ENCODE peak calls at places on chromosomes 6 and 20, in five cellular contexts. One of them, this sample, is unnamed.
A peak's percentile ranks its signal among the peaks of the same experiment; 100 is the strongest.

GRCh38 chr6:129698430-129698829 is 11.5 kb downstream of the ARHGAP18 start:
- DNase-seq in GM20000: no peak
- DNase-seq in GM04504: no peak
- DNase-seq in activated naive CD4-positive, alpha-beta T cell treated with anti-CD3 and anti-CD28 coated beads, Interleukin-2, amount 10 ng/mL, durations not matched to agents 7 days and 5 days: no peak
- DNase-seq in activated CD4-positive, alpha-beta T cell treated with anti-CD3 and anti-CD28 coated beads for 48 hours: no peak
- DNase-seq in this sample: no peak

GRCh38 chr20:1538655-1539054 is 18.9 kb downstream of the SIRPD start:
- DNase-seq in GM04504: no peak
- DNase-seq in GM20000: no peak
- DNase-seq in activated CD4-positive, alpha-beta T cell treated with anti-CD3 and anti-CD28 coated beads for 48 hours: no peak
- DNase-seq in activated naive CD4-positive, alpha-beta T cell treated with anti-CD3 and anti-CD28 coated beads, Interleukin-2, amount 10 ng/mL, durations not matched to agents 7 days and 5 days: no peak
- DNase-seq in this sample: no peak

GRCh38 chr6:21098744-21099143 is 494.8 kb upstream of the SOX4 start:
- DNase-seq in activated naive CD4-positive, alpha-beta T cell treated with anti-CD3 and anti-CD28 coated beads, Interleukin-2, amount 10 ng/mL, durations not matched to agents 7 days and 5 days: no peak
- DNase-seq in GM04504: no peak
- DNase-seq in activated CD4-positive, alpha-beta T cell treated with anti-CD3 and anti-CD28 coated beads for 48 hours: no peak
- DNase-seq in GM20000: no peak
- DNase-seq in this sample: no peak

GRCh38 chr6:113281014-113281810 is 575.9 kb upstream of the MARCKS start:
- DNase-seq in activated naive CD4-positive, alpha-beta T cell treated with anti-CD3 and anti-CD28 coated beads, Interleukin-2, amount 10 ng/mL, durations not matched to agents 7 days and 5 days: no peak
- DNase-seq in activated CD4-positive, alpha-beta T cell treated with anti-CD3 and anti-CD28 coated beads for 48 hours: no peak
- DNase-seq in GM20000: no peak
- DNase-seq in GM04504: no peak
- DNase-seq in this sample: no peak

GRCh38 chr20:47456952-47457724 is 44.5 kb upstream of the NCOA3 start:
- DNase-seq in activated naive CD4-positive, alpha-beta T cell treated with anti-CD3 and anti-CD28 coated beads, Interleukin-2, amount 10 ng/mL, durations not matched to agents 7 days and 5 days: no peak
- DNase-seq in GM04504: peak; percentile 48
- DNase-seq in GM20000: no peak
- DNase-seq in activated CD4-positive, alpha-beta T cell treated with anti-CD3 and anti-CD28 coated beads for 48 hours: peak; percentile 43
- DNase-seq in this sample: no peak

GRCh38 chr20:39853664-39854063 is 835.4 kb downstream of the MAFB start:
- DNase-seq in GM20000: peak; percentile 18
- DNase-seq in activated naive CD4-positive, alpha-beta T cell treated with anti-CD3 and anti-CD28 coated beads, Interleukin-2, amount 10 ng/mL, durations not matched to agents 7 days and 5 days: no peak
- DNase-seq in GM04504: peak; percentile 50
- DNase-seq in activated CD4-positive, alpha-beta T cell treated with anti-CD3 and anti-CD28 coated beads for 48 hours: no peak
- DNase-seq in this sample: no peak

GRCh38 chr20:23666698-23667097 is 22.1 kb downstream of the CST4 start:
- DNase-seq in GM20000: no peak
- DNase-seq in activated CD4-positive, alpha-beta T cell treated with anti-CD3 and anti-CD28 coated beads for 48 hours: no peak
- DNase-seq in GM04504: no peak
- DNase-seq in activated naive CD4-positive, alpha-beta T cell treated with anti-CD3 and anti-CD28 coated beads, Interleukin-2, amount 10 ng/mL, durations not matched to agents 7 days and 5 days: no peak
- DNase-seq in this sample: no peak

GRCh38 chr20:46757754-46758678 is 48.6 kb downstream of the SLC2A10 start:
- DNase-seq in activated CD4-positive, alpha-beta T cell treated with anti-CD3 and anti-CD28 coated beads for 48 hours: peak; percentile 71
- DNase-seq in activated naive CD4-positive, alpha-beta T cell treated with anti-CD3 and anti-CD28 coated beads, Interleukin-2, amount 10 ng/mL, durations not matched to agents 7 days and 5 days: peak; percentile 73
- DNase-seq in GM04504: no peak
- DNase-seq in GM20000: peak; percentile 73
- DNase-seq in this sample: peak; percentile 64

GRCh38 chr20:3514012-3514642 is 43.3 kb downstream of the ATRN start:
- DNase-seq in GM20000: no peak
- DNase-seq in GM04504: no peak
- DNase-seq in activated CD4-positive, alpha-beta T cell treated with anti-CD3 and anti-CD28 coated beads for 48 hours: no peak
- DNase-seq in activated naive CD4-positive, alpha-beta T cell treated with anti-CD3 and anti-CD28 coated beads, Interleukin-2, amount 10 ng/mL, durations not matched to agents 7 days and 5 days: no peak
- DNase-seq in this sample: no peak

GRCh38 chr20:956330-956951 is 40.3 kb upstream of the ANGPT4 start:
- DNase-seq in activated CD4-positive, alpha-beta T cell treated with anti-CD3 and anti-CD28 coated beads for 48 hours: peak; percentile 81
- DNase-seq in GM20000: peak; percentile 84
- DNase-seq in activated naive CD4-positive, alpha-beta T cell treated with anti-CD3 and anti-CD28 coated beads, Interleukin-2, amount 10 ng/mL, durations not matched to agents 7 days and 5 days: peak; percentile 80
- DNase-seq in GM04504: peak; percentile 3
- DNase-seq in this sample: peak; percentile 57

GRCh38 chr20:18101125-18101820 is 36.4 kb upstream of the KAT14 start:
- DNase-seq in activated naive CD4-positive, alpha-beta T cell treated with anti-CD3 and anti-CD28 coated beads, Interleukin-2, amount 10 ng/mL, durations not matched to agents 7 days and 5 days: no peak
- DNase-seq in GM04504: no peak
- DNase-seq in activated CD4-positive, alpha-beta T cell treated with anti-CD3 and anti-CD28 coated beads for 48 hours: no peak
- DNase-seq in GM20000: no peak
- DNase-seq in this sample: no peak

GRCh38 chr6:33744895-33745546 is 1.7 kb downstream of the IP6K3 start:
- DNase-seq in GM04504: no peak
- DNase-seq in activated naive CD4-positive, alpha-beta T cell treated with anti-CD3 and anti-CD28 coated beads, Interleukin-2, amount 10 ng/mL, durations not matched to agents 7 days and 5 days: no peak
- DNase-seq in activated CD4-positive, alpha-beta T cell treated with anti-CD3 and anti-CD28 coated beads for 48 hours: no peak
- DNase-seq in GM20000: no peak
- DNase-seq in this sample: no peak

GRCh38 chr6:139588076-139588639 is 213.7 kb upstream of the CITED2 start:
- DNase-seq in GM20000: no peak
- DNase-seq in activated CD4-positive, alpha-beta T cell treated with anti-CD3 and anti-CD28 coated beads for 48 hours: no peak
- DNase-seq in GM04504: no peak
- DNase-seq in activated naive CD4-positive, alpha-beta T cell treated with anti-CD3 and anti-CD28 coated beads, Interleukin-2, amount 10 ng/mL, durations not matched to agents 7 days and 5 days: no peak
- DNase-seq in this sample: no peak

GRCh38 chr6:19587238-19587942 is 249.8 kb upstream of the ID4 start:
- DNase-seq in GM04504: no peak
- DNase-seq in activated naive CD4-positive, alpha-beta T cell treated with anti-CD3 and anti-CD28 coated beads, Interleukin-2, amount 10 ng/mL, durations not matched to agents 7 days and 5 days: no peak
- DNase-seq in GM20000: no peak
- DNase-seq in activated CD4-positive, alpha-beta T cell treated with anti-CD3 and anti-CD28 coated beads for 48 hours: no peak
- DNase-seq in this sample: no peak

GRCh38 chr6:56347526-56347925 is 100.1 kb upstream of the COL21A1 start:
- DNase-seq in activated CD4-positive, alpha-beta T cell treated with anti-CD3 and anti-CD28 coated beads for 48 hours: no peak
- DNase-seq in activated naive CD4-positive, alpha-beta T cell treated with anti-CD3 and anti-CD28 coated beads, Interleukin-2, amount 10 ng/mL, durations not matched to agents 7 days and 5 days: no peak
- DNase-seq in GM20000: no peak
- DNase-seq in GM04504: no peak
- DNase-seq in this sample: no peak

GRCh38 chr6:36443951-36444428 is 1.2 kb downstream of the KCTD20 start:
- DNase-seq in GM04504: no peak
- DNase-seq in GM20000: peak; percentile 34
- DNase-seq in activated CD4-positive, alpha-beta T cell treated with anti-CD3 and anti-CD28 coated beads for 48 hours: no peak
- DNase-seq in activated naive CD4-positive, alpha-beta T cell treated with anti-CD3 and anti-CD28 coated beads, Interleukin-2, amount 10 ng/mL, durations not matched to agents 7 days and 5 days: peak; percentile 45
- DNase-seq in this sample: peak; percentile 18

GRCh38 chr20:17747431-17747846 is 47.7 kb downstream of the BANF2 start:
- DNase-seq in activated CD4-positive, alpha-beta T cell treated with anti-CD3 and anti-CD28 coated beads for 48 hours: no peak
- DNase-seq in GM04504: peak; percentile 71
- DNase-seq in GM20000: no peak
- DNase-seq in activated naive CD4-positive, alpha-beta T cell treated with anti-CD3 and anti-CD28 coated beads, Interleukin-2, amount 10 ng/mL, durations not matched to agents 7 days and 5 days: no peak
- DNase-seq in this sample: no peak

GRCh38 chr20:50393242-50393641 is 116.9 kb upstream of the PTPN1 start:
- DNase-seq in GM04504: no peak
- DNase-seq in GM20000: no peak
- DNase-seq in activated CD4-positive, alpha-beta T cell treated with anti-CD3 and anti-CD28 coated beads for 48 hours: no peak
- DNase-seq in activated naive CD4-positive, alpha-beta T cell treated with anti-CD3 and anti-CD28 coated beads, Interleukin-2, amount 10 ng/mL, durations not matched to agents 7 days and 5 days: no peak
- DNase-seq in this sample: no peak

GRCh38 chr6:106974999-106975698 is 620 bp upstream of the CD24 start:
- DNase-seq in activated CD4-positive, alpha-beta T cell treated with anti-CD3 and anti-CD28 coated beads for 48 hours: peak; percentile 13
- DNase-seq in GM04504: no peak
- DNase-seq in GM20000: peak; percentile 72
- DNase-seq in activated naive CD4-positive, alpha-beta T cell treated with anti-CD3 and anti-CD28 coated beads, Interleukin-2, amount 10 ng/mL, durations not matched to agents 7 days and 5 days: no peak
- DNase-seq in this sample: no peak

GRCh38 chr20:57000441-57000968 is 265.9 kb downstream of the BMP7 start:
- DNase-seq in activated CD4-positive, alpha-beta T cell treated with anti-CD3 and anti-CD28 coated beads for 48 hours: no peak
- DNase-seq in GM04504: no peak
- DNase-seq in activated naive CD4-positive, alpha-beta T cell treated with anti-CD3 and anti-CD28 coated beads, Interleukin-2, amount 10 ng/mL, durations not matched to agents 7 days and 5 days: no peak
- DNase-seq in GM20000: no peak
- DNase-seq in this sample: peak; percentile 98

GRCh38 chr6:122736606-122737005 is 42.9 kb upstream of the FABP7 start:
- DNase-seq in GM04504: no peak
- DNase-seq in activated naive CD4-positive, alpha-beta T cell treated with anti-CD3 and anti-CD28 coated beads, Interleukin-2, amount 10 ng/mL, durations not matched to agents 7 days and 5 days: no peak
- DNase-seq in GM20000: no peak
- DNase-seq in activated CD4-positive, alpha-beta T cell treated with anti-CD3 and anti-CD28 coated beads for 48 hours: no peak
- DNase-seq in this sample: no peak

GRCh38 chr20:50267041-50267865 is 76.6 kb downstream of the CEBPB start:
- DNase-seq in activated naive CD4-positive, alpha-beta T cell treated with anti-CD3 and anti-CD28 coated beads, Interleukin-2, amount 10 ng/mL, durations not matched to agents 7 days and 5 days: no peak
- DNase-seq in GM20000: no peak
- DNase-seq in activated CD4-positive, alpha-beta T cell treated with anti-CD3 and anti-CD28 coated beads for 48 hours: no peak
- DNase-seq in GM04504: peak; percentile 69
- DNase-seq in this sample: no peak

GRCh38 chr6:157461000-157461915 is 80.3 kb downstream of the ZDHHC14 start:
- DNase-seq in GM04504: no peak
- DNase-seq in GM20000: peak; percentile 74
- DNase-seq in activated naive CD4-positive, alpha-beta T cell treated with anti-CD3 and anti-CD28 coated beads, Interleukin-2, amount 10 ng/mL, durations not matched to agents 7 days and 5 days: peak; percentile 45
- DNase-seq in activated CD4-positive, alpha-beta T cell treated with anti-CD3 and anti-CD28 coated beads for 48 hours: peak; percentile 84
- DNase-seq in this sample: no peak